ENCODE peak calls at places on chromosomes 2 and 18, in nine cellular contexts. T, G, V, J, L, U, P, X and S are unnamed samples.

GRCh38 chr18:36688020-36688965 is 140.5 kb downstream of the TPGS2 start:
- DNase-seq in P (no peak), L (peak; percentile 73), X (peak; percentile 69), V (peak; percentile 78), U (peak; percentile 44), G (no peak), J (peak; percentile 15), T (peak; percentile 74), S (peak; percentile 50)

GRCh38 chr2:25960396-25960795 is 21.9 kb downstream of the KIF3C start:
- DNase-seq in X (no peak), V (no peak), J (no peak), T (no peak), L (no peak), U (no peak), P (no peak), G (no peak), S (no peak)

GRCh38 chr2:134207589-134208209 is 46.2 kb upstream of the MGAT5 start:
- DNase-seq in P (no peak), U (no peak), G (peak; percentile 66), X (peak; percentile 69), J (peak; percentile 61), T (peak; percentile 42), V (peak; percentile 50), L (no peak), S (peak; percentile 52)

GRCh38 chr2:67918471-67918870 is 144.3 kb downstream of the C1D start:
- DNase-seq in G (no peak), P (no peak), V (no peak), X (no peak), U (no peak), L (no peak), T (no peak), J (no peak), S (no peak)

GRCh38 chr2:189350515-189351209 is 90.6 kb upstream of the WDR75 start:
- DNase-seq in P (no peak), V (no peak), J (no peak), L (peak; percentile 72), U (peak; percentile 60), X (peak; percentile 90), T (peak; percentile 88), G (no peak), S (peak; percentile 24)

GRCh38 chr18:5251117-5251516 is 44.4 kb downstream of the ZBTB14 start:
- DNase-seq in U (no peak), G (no peak), P (no peak), T (no peak), X (no peak), J (no peak), L (no peak), V (no peak), S (no peak)

GRCh38 chr18:72652990-72653593 is 109.0 kb upstream of the CBLN2 start:
- DNase-seq in V (peak; percentile 7), L (no peak), P (no peak), J (no peak), X (peak; percentile 26), U (no peak), G (no peak), T (no peak), S (no peak)

GRCh38 chr2:57759822-57760300 is 286.7 kb upstream of the VRK2 start:
- DNase-seq in G (peak; percentile 50), T (peak; percentile 64), X (peak; percentile 77), L (peak; percentile 87), P (peak; percentile 83), U (peak; percentile 55), J (peak; percentile 65), V (peak; percentile 80), S (peak; percentile 75)

GRCh38 chr18:59897321-59897954 is 2.4 kb upstream of the PMAIP1 start:
- DNase-seq in V (no peak), J (no peak), G (no peak), T (no peak), U (no peak), P (no peak), X (no peak), L (no peak), S (no peak)

GRCh38 chr18:21099442-21099841 is 12.2 kb downstream of the ROCK1 start:
- DNase-seq in P (no peak), T (no peak), U (no peak), G (no peak), X (no peak), J (no peak), V (no peak), L (no peak), S (no peak)

GRCh38 chr18:74264303-74265020 is 27.3 kb downstream of the CYB5A start:
- DNase-seq in P (no peak), J (no peak), X (no peak), V (no peak), L (no peak), G (no peak), U (no peak), T (no peak), S (no peak)

GRCh38 chr18:37869051-37869450 is 303.5 kb upstream of the CELF4 start:
- DNase-seq in G (no peak), V (no peak), T (no peak), U (no peak), L (no peak), J (no peak), X (no peak), P (no peak), S (no peak)

GRCh38 chr2:217802261-217802660 is 200.5 kb downstream of the TNS1 start:
- DNase-seq in X (no peak), G (no peak), V (no peak), P (no peak), U (no peak), J (no peak), T (no peak), L (no peak), S (no peak)

GRCh38 chr2:74045454-74045853 is 60.7 kb downstream of the TET3 start:
- DNase-seq in G (no peak), U (no peak), T (peak; percentile 66), L (no peak), P (no peak), V (no peak), J (no peak), X (no peak), S (no peak)

GRCh38 chr2:201218780-201219179 is 35.8 kb downstream of the CASP10 start:
- DNase-seq in P (no peak), V (no peak), G (no peak), T (peak; percentile 41), J (no peak), X (peak; percentile 26), U (no peak), L (no peak), S (no peak)

GRCh38 chr2:112957511-112957910 is 20.3 kb upstream of the IL36G start:
- DNase-seq in J (no peak), P (no peak), L (no peak), U (no peak), G (no peak), X (no peak), T (no peak), V (no peak), S (no peak)

GRCh38 chr2:63861220-63861822 is 19.6 kb downstream of the UGP2 start:
- DNase-seq in T (peak; percentile 58), J (peak; percentile 55), U (no peak), P (no peak), V (peak; percentile 50), X (peak; percentile 79), G (peak; percentile 65), L (peak; percentile 70), S (peak; percentile 48)

GRCh38 chr18:55290898-55291297 is 297.1 kb downstream of the TCF4 start:
- DNase-seq in P (no peak), J (no peak), L (no peak), U (no peak), T (peak; percentile 29), G (no peak), X (no peak), V (no peak), S (no peak)

GRCh38 chr2:96144481-96145027 is 686 bp downstream of the DUSP2 start:
- DNase-seq in L (no peak), V (no peak), J (peak; percentile 32), X (no peak), U (no peak), P (peak; percentile 48), G (peak; percentile 57), T (no peak), S (no peak)
- H3K27ac ChIP-seq in L (peak overlapping the region; percentile 68), V (no peak overlapping the region), J (peak overlapping the region; percentile 99), X (no peak overlapping the region), U (no peak overlapping the region), P (no peak overlapping the region), G (peak overlapping the region; percentile 100), T (no peak overlapping the region), S (no peak overlapping the region)

GRCh38 chr2:169272035-169272434 is 90.3 kb downstream of the LRP2 start:
- DNase-seq in J (no peak), U (no peak), V (no peak), P (no peak), G (no peak), T (no peak), L (no peak), X (no peak), S (no peak)
- H3K27ac ChIP-seq in J (no peak overlapping the region), U (no peak overlapping the region), V (no peak overlapping the region), P (no peak overlapping the region), G (no peak overlapping the region), T (no peak overlapping the region), L (no peak overlapping the region), X (no peak overlapping the region), S (no peak overlapping the region)

DNA sequence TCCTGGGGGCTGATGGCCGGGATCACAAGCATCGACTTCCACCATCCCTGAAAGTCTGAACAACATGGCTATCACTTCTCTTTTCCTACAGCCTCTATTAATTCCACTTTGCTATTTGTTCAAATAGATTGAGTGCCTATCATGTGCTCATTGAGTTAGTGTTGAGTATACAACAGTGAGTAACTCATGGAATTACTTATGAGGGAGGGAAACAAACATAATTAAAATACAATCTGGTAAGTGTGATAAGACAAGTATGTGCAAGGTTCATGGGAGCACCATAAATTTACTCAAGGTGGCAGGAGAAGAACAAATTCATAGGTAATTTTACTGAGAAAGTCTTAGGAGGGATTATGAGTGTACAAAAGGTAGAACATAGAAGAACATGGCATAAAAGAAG is 86.4 kb downstream of the MEP1B start:
- DNase-seq in P (no peak), V (no peak), G (no peak), J (no peak), L (no peak), U (no peak), T (no peak), X (no peak), S (no peak)
- H3K27ac ChIP-seq in P (no peak overlapping the region), V (no peak overlapping the region), G (no peak overlapping the region), J (no peak overlapping the region), L (no peak overlapping the region), U (no peak overlapping the region), T (no peak overlapping the region), X (no peak overlapping the region), S (no peak overlapping the region)

GRCh38 chr2:19627359-19627758 is 268.9 kb upstream of the OSR1 start:
- DNase-seq in J (no peak), X (no peak), L (no peak), U (no peak), V (no peak), T (no peak), P (no peak), G (no peak), S (no peak)

GRCh38 chr2:19623488-19623887 is 265.1 kb upstream of the OSR1 start:
- DNase-seq in J (no peak), T (peak; percentile 60), L (no peak), V (no peak), G (no peak), U (no peak), X (peak; percentile 20), P (no peak), S (no peak)
- H3K27ac ChIP-seq in J (no peak overlapping the region), T (no peak overlapping the region), L (no peak overlapping the region), V (no peak overlapping the region), G (no peak overlapping the region), U (no peak overlapping the region), X (no peak overlapping the region), P (no peak overlapping the region), S (no peak overlapping the region)

GRCh38 chr2:216694201-216694825 is 1.0 kb downstream of the IGFBP5 start:
- DNase-seq in L (no peak), X (peak; percentile 14), P (peak; percentile 55), J (no peak), V (no peak), G (no peak), T (no peak), U (no peak), S (peak; percentile 65)
- H3K27ac ChIP-seq in L (peak overlapping the region; percentile 78), X (no peak overlapping the region), P (peak overlapping the region; percentile 16), J (no peak overlapping the region), V (no peak overlapping the region), G (no peak overlapping the region), T (peak overlapping the region; percentile 85), U (peak overlapping the region; percentile 89), S (peak overlapping the region; percentile 93)